ENCODE peak calls at places on chromosomes 6 and 20, in four cellular contexts. P is colonic mucosa, K is IMR-90, F is pancreas. Y is an unnamed sample. For H3K36me3, the result is how much of the 10 kb centered on the place peaks cover.

GRCh38 chr6:7440476-7440875 is 50.9 kb downstream of the RIOK1 start:
- DNase-seq in P (no peak), K (no peak), F (no peak), Y (no peak)

GRCh38 chr6:46263709-46264091 is 92.9 kb upstream of the ENPP5 start:
- DNase-seq in F (no peak), K (peak), P (no peak), Y (no peak)

GRCh38 chr6:150372051-150372450 is 3.2 kb downstream of the IYD start:
- DNase-seq in F (no peak), K (no peak), P (no peak), Y (no peak)

GRCh38 chr20:58054744-58055373 is 173.6 kb downstream of the ANKRD60 start:
- DNase-seq in F (no peak), K (no peak), P (peak), Y (no peak)

GRCh38 chr20:51034988-51035656 is 12.2 kb upstream of the KCNG1 start:
- DNase-seq in F (no peak), K (no peak), P (no peak), Y (no peak)

GRCh38 chr6:140319209-140319608 is 944.8 kb upstream of the CITED2 start:
- DNase-seq in F (no peak), K (peak), P (no peak), Y (no peak)

GRCh38 chr6:52180787-52181558 is 5.2 kb upstream of the IL17A start:
- DNase-seq in F (no peak), K (no peak), P (no peak), Y (no peak)

GRCh38 chr6:4125933-4126864 is 9.2 kb downstream of the ECI2 start:
- DNase-seq in P (no peak), F (no peak), K (peak), Y (no peak)

GRCh38 chr6:170111816-170112582 is 178.9 kb downstream of the DLL1 start:
- DNase-seq in P (no peak), K (no peak), F (no peak), Y (no peak)

GRCh38 chr20:57198359-57199072 is 67.9 kb downstream of the BMP7 start:
- DNase-seq in F (peak), P (no peak), K (no peak), Y (no peak)

GRCh38 chr6:166772518-166772917 is 145.5 kb upstream of the RPS6KA2 start:
- DNase-seq in F (no peak), K (no peak), P (no peak), Y (no peak)

GRCh38 chr6:2168480-2168879 is 76.9 kb downstream of the GMDS start:
- DNase-seq in P (no peak), K (peak), F (no peak), Y (no peak)

GRCh38 chr6:158207452-158207788 is 39.3 kb downstream of the GTF2H5 start:
- DNase-seq in K (peak), F (no peak), P (no peak), Y (no peak)

GRCh38 chr6:70280462-70280861 is 22.4 kb downstream of the COL9A1 start:
- DNase-seq in K (no peak), F (peak), P (no peak), Y (no peak)

GRCh38 chr6:9192405-9192909 is 757.1 kb upstream of the SLC35B3 start:
- DNase-seq in K (no peak), F (no peak), P (no peak), Y (no peak)

GRCh38 chr6:140671926-140672325 is 1297.5 kb upstream of the CITED2 start:
- DNase-seq in K (no peak), P (no peak), F (no peak), Y (no peak)

GRCh38 chr6:28933069-28933468 is 9.3 kb upstream of the TRIM27 start:
- DNase-seq in P (no peak), K (no peak), F (no peak), Y (no peak)

GRCh38 chr6:108868551-108869145 is 20.4 kb downstream of the ARMC2 start:
- DNase-seq in F (no peak), K (no peak), P (no peak), Y (no peak)

GRCh38 chr20:64191002-64191401 is 26.8 kb downstream of the MYT1 start:
- DNase-seq in P (no peak), F (no peak), K (no peak), Y (no peak)

GRCh38 chr6:157272372-157272771 is 50.9 kb downstream of the TMEM242 start:
- DNase-seq in P (no peak), F (no peak), K (no peak), Y (no peak)

GRCh38 chr6:2716926-2717700 is 33.6 kb downstream of the MYLK4 start:
- DNase-seq in K (no peak), P (no peak), F (no peak), Y (no peak)

GRCh38 chr6:116572162-116572561 is 858 bp downstream of the RWDD1 start:
- DNase-seq in F (no peak), P (peak), K (peak), Y (no peak)

GRCh38 chr6:144786825-144787224 is 501.7 kb downstream of the UTRN start:
- DNase-seq in K (no peak), F (no peak), P (no peak), Y (no peak)

GRCh38 chr6:88965691-88966090 is 2.3 kb upstream of the RNGTT start:
- DNase-seq in F (no peak), P (no peak), K (no peak), Y (no peak)

GRCh38 chr20:33239979-33240736 is 4.4 kb downstream of the BPIFA1 start:
- DNase-seq in K (no peak), P (no peak), F (no peak), Y (no peak)

GRCh38 chr6:139370047-139370706 is 4.3 kb downstream of the CITED2 start:
- DNase-seq in P (no peak), K (peak), F (no peak), Y (no peak)

GRCh38 chr6:158799051-158799792 is 19.9 kb downstream of the EZR start:
- DNase-seq in F (peak), P (peak), K (peak), Y (no peak)

GRCh38 chr20:50070361-50070760 is 42.6 kb downstream of the UBE2V1 start:
- DNase-seq in F (no peak), K (no peak), P (no peak), Y (no peak)

GRCh38 chr20:7272512-7272911 is 505.0 kb downstream of the BMP2 start:
- DNase-seq in F (no peak), P (no peak), K (no peak), Y (no peak)

GRCh38 chr20:12217382-12217781 is 299.7 kb downstream of the BTBD3 start:
- DNase-seq in K (no peak), P (no peak), F (no peak), Y (no peak)

GRCh38 chr6:150272264-150272975 is 96.4 kb upstream of the IYD start:
- DNase-seq in F (no peak), P (no peak), K (no peak), Y (no peak)

GRCh38 chr6:48183816-48184215 is 72.8 kb upstream of the PTCHD4 start:
- DNase-seq in P (no peak), K (no peak), F (no peak), Y (no peak)

GRCh38 chr20:5766085-5766764 is 16.0 kb downstream of the SHLD1 start:
- DNase-seq in K (no peak), P (no peak), F (no peak), Y (no peak)

GRCh38 chr6:105209950-105210706 is 30.3 kb upstream of the POPDC3 start:
- DNase-seq in K (peak), P (no peak), F (no peak), Y (no peak)

GRCh38 chr6:49958180-49958579 is 5.8 kb downstream of the DEFB114 start:
- DNase-seq in K (no peak), F (no peak), P (no peak), Y (no peak)

GRCh38 chr6:36514554-36515456 is 32.5 kb downstream of the STK38 start:
- DNase-seq in P (peak), F (no peak), K (no peak), Y (no peak)

GRCh38 chr6:4108561-4109093 is 26.7 kb downstream of the ECI2 start:
- DNase-seq in P (no peak), F (no peak), K (no peak), Y (no peak)

GRCh38 chr6:31693535-31693934 is 9.6 kb downstream of the ABHD16A start:
- DNase-seq in P (no peak), F (no peak), K (no peak), Y (no peak)
- H3K36me3 ChIP-seq in P (under half), F (under half), K (half or more), Y (half or more)

GRCh38 chr6:16972535-16972934 is 129.3 kb upstream of the STMND1 start:
- DNase-seq in P (no peak), K (no peak), F (no peak), Y (no peak)
- H3K27ac ChIP-seq in P (no peak), K (no peak), F (no peak), Y (no peak)

DNA sequence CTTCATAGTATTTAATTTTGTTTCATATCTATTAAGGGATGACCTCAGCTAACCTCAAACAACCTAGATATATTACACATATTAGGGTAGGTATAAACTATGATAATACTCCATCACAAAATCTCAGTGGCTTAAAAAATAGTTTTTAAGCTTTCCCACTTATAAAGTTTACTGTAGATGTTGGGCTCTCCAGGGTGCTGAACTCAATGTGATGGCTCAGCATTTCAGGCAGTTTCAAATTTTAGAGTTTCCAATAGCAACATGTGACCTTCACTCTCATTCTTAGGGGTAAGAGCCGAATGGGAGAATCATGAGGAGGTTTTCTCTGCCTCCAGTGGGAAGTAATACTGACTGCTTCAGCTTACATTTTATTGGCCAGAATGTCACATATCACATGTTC is 357.3 kb downstream of the MEI4 start:
- DNase-seq in K (no peak), F (no peak), P (no peak), Y (no peak)
- H3K36me3 ChIP-seq in K (under half), F (under half), P (under half), Y (under half)

GRCh38 chr6:163356743-163357142 is 57.8 kb upstream of the QKI start:
- DNase-seq in K (no peak), F (no peak), P (no peak), Y (no peak)
- H3K27ac ChIP-seq in K (no peak), F (no peak), P (no peak), Y (no peak)

Y was measured in CD8-positive, alpha-beta T cell.